ENCODE peak calls at places on chromosomes 16 and 17, in four cellular contexts. D is brain microvascular endothelial cell, F is fibroblast of mammary gland, W is AG04450. N is an unnamed sample.

GRCh38 chr16:56711862-56712261 is 18.1 kb upstream of the NUP93 start:
- DNase-seq in D (no peak), W (no peak), F (no peak), N (no peak)

GRCh38 chr16:89988951-89989350 is 30.3 kb downstream of the DBNDD1 start:
- DNase-seq in D (no peak), W (no peak), F (no peak), N (no peak)

GRCh38 chr17:49676276-49676868 is 1.5 kb downstream of the SPOP start:
- DNase-seq in F (peak), W (no peak), D (peak), N (peak)

GRCh38 chr16:64585367-64585766 is 536.5 kb downstream of the CDH11 start:
- DNase-seq in W (no peak), F (no peak), D (no peak), N (no peak)

GRCh38 chr16:68782198-68783174 is 45.4 kb downstream of the CDH1 start:
- DNase-seq in F (no peak), W (no peak), D (no peak), N (peak)

GRCh38 chr17:4329838-4330237 is 36.6 kb downstream of the UBE2G1 start:
- DNase-seq in D (peak), F (peak), W (peak), N (no peak)

GRCh38 chr17:37067555-37068111 is 118.9 kb downstream of the AATF start:
- DNase-seq in W (peak), D (peak), F (peak), N (no peak)

GRCh38 chr17:28896884-28897768 is at the start of gene FLOT2:
- DNase-seq in F (peak), D (no peak), W (no peak), N (peak)

GRCh38 chr16:14193316-14193871 is 122.3 kb downstream of the MRTFB start:
- DNase-seq in W (no peak), D (no peak), F (no peak), N (peak)

GRCh38 chr17:76869878-76870714 is 1.9 kb downstream of the MGAT5B start:
- DNase-seq in D (no peak), F (no peak), W (no peak), N (no peak)

GRCh38 chr17:48011405-48012150 is 26.0 kb downstream of the COPZ2 start:
- DNase-seq in W (no peak), F (peak), D (peak), N (peak)

GRCh38 chr17:12545877-12546513 is 119.7 kb upstream of the MYOCD start:
- DNase-seq in W (no peak), F (peak), D (peak), N (peak)

GRCh38 chr16:24771132-24771778 is 41.8 kb downstream of the TNRC6A start:
- DNase-seq in W (peak), F (peak), D (peak), N (peak)

GRCh38 chr17:8552582-8553320 is 77.8 kb downstream of the MYH10 start:
- DNase-seq in D (no peak), F (peak), W (no peak), N (no peak)

GRCh38 chr17:62679866-62680377 is 52.5 kb downstream of the MRC2 start:
- DNase-seq in D (no peak), F (no peak), W (no peak), N (no peak)

GRCh38 chr16:89696598-89697128 is 4.8 kb downstream of the SPATA2L start:
- DNase-seq in F (no peak), W (no peak), D (no peak), N (peak)

GRCh38 chr16:1987198-1987597 is 2.6 kb upstream of the SYNGR3 start:
- DNase-seq in D (no peak), W (no peak), F (no peak), N (no peak)

GRCh38 chr17:68509151-68510057 is 2.8 kb upstream of the PRKAR1A start:
- DNase-seq in W (no peak), D (no peak), F (no peak), N (peak)

GRCh38 chr17:79370126-79370525 is 240.7 kb downstream of the RBFOX3 start:
- DNase-seq in W (no peak), D (no peak), F (no peak), N (no peak)

GRCh38 chr17:27381007-27381501 is 75.2 kb upstream of the KSR1 start:
- DNase-seq in F (peak), D (peak), W (no peak), N (peak)

GRCh38 chr17:34634551-34635160 is 55.3 kb downstream of the TMEM132E start:
- DNase-seq in F (no peak), D (no peak), W (no peak), N (no peak)

GRCh38 chr17:29836643-29837042 is 93.4 kb downstream of the SSH2 start:
- DNase-seq in D (no peak), F (peak), W (no peak), N (no peak)

GRCh38 chr17:27946521-27946920 is 53.4 kb upstream of the LYRM9 start:
- DNase-seq in W (no peak), D (no peak), F (no peak), N (no peak)

GRCh38 chr16:30948087-30948955 is 547 bp upstream of the ORAI3 start:
- DNase-seq in D (peak), F (peak), W (peak), N (peak)

GRCh38 chr16:65121870-65122723 is at the start of gene CDH11:
- DNase-seq in W (peak), F (peak), D (peak), N (no peak)

GRCh38 chr17:418421-418751 is 65.8 kb upstream of the RPH3AL start:
- DNase-seq in F (no peak), W (no peak), D (no peak), N (no peak)

GRCh38 chr16:61128545-61129323 is 907.5 kb downstream of the CDH8 start:
- DNase-seq in D (no peak), F (no peak), W (no peak), N (no peak)

GRCh38 chr16:12188674-12189249 is 212.2 kb downstream of the SNX29 start:
- DNase-seq in W (no peak), F (no peak), D (no peak), N (no peak)

GRCh38 chr16:84829168-84829965 is 9.6 kb downstream of the CRISPLD2 start:
- DNase-seq in F (peak), W (peak), D (peak), N (no peak)

GRCh38 chr17:34757611-34758010 is 178.2 kb downstream of the TMEM132E start:
- DNase-seq in F (no peak), D (no peak), W (no peak), N (no peak)

GRCh38 chr17:39251997-39252396 is 26.3 kb upstream of the STAC2 start:
- DNase-seq in D (no peak), F (no peak), W (no peak), N (no peak)

DNA sequence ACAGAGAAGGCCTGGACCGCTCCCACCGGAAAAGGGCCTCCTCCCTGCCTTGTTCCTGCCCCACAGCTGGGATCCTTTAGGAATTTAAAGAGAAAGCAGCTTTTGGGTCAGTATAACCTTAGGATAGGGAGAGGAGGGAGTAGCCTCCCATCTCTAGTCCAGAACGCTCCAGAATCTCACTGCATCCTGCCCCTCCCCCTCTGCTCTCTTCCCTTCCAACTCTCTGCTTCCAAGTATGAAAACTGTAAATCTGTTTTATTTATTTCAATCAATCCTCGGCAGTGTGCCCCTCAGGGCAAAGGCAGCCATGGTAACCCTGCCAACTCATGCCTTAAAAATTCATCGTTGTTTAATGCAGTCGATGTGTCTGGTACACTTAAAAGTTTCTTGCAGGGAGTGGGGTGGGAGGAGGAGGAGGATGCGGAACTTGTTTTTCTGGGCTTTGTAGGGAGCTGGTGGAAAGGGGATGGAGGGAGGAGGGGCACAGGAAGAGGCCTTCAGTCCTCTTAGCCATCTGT is 21.2 kb upstream of the MTSS2 start:
- DNase-seq in F (peak), W (peak), D (peak), N (no peak)
- H3K4me3 ChIP-seq in F (no peak), W (no peak), D (no peak), N (no peak)

GRCh38 chr17:57002904-57003303 is 25.0 kb downstream of the SCPEP1 start:
- DNase-seq in F (no peak), W (no peak), D (no peak), N (no peak)

GRCh38 chr17:57008958-57009357 is 31.0 kb downstream of the SCPEP1 start:
- DNase-seq in W (no peak), F (no peak), D (no peak), N (no peak)

GRCh38 chr17:57001541-57001940 is 23.6 kb downstream of the SCPEP1 start:
- DNase-seq in F (no peak), D (no peak), W (no peak), N (no peak)

GRCh38 chr17:57006040-57006439 is 28.1 kb downstream of the SCPEP1 start:
- DNase-seq in D (no peak), W (no peak), F (no peak), N (no peak)

GRCh38 chr17:57004944-57005579 is 27.1 kb downstream of the SCPEP1 start:
- DNase-seq in D (no peak), W (no peak), F (no peak), N (peak)
- TF ChIP-seq CTCF in D (peak), W (no peak), F (no peak), N (peak)

GRCh38 chr17:81160306-81160705 is 5.0 kb upstream of the PVALEF start:
- DNase-seq in W (no peak), F (no peak), D (no peak), N (no peak)
- H3K4me3 ChIP-seq in W (no peak), F (no peak), D (no peak), N (no peak)

DNA sequence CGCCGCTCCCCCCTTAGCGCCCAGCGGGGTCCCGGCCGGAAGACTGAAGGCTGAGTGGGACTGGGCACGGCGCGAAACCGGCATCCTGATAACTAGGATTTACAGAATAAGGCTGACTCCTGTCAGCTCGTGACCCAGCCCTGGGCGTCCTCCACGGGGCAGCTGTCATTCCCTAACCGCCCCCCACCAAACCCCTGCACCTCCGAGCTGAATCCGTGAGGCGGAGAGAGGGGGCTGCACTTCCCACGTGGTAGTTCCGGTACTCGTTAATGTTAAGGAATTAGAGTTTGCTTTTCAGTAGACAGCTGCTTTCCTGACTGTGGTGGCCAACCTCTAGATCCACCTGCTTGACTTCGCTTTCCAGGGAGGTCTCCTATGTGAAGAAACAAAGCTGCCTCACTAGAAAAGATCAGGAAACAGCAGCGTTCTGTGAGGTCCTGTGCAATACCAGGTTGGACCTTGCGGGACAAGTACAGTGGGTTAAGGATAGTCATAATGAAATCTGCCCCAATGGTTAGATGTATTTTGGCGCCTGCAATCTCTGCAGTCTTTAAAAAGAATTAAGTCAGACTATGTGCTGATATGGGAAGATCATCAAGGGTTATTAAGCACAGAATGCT is 1.0 kb upstream of the WBP2 start:
- DNase-seq in F (no peak), D (no peak), W (no peak), N (peak)
- TF ChIP-seq CTCF in F (no peak), D (peak), W (peak), N (no peak)

DNA sequence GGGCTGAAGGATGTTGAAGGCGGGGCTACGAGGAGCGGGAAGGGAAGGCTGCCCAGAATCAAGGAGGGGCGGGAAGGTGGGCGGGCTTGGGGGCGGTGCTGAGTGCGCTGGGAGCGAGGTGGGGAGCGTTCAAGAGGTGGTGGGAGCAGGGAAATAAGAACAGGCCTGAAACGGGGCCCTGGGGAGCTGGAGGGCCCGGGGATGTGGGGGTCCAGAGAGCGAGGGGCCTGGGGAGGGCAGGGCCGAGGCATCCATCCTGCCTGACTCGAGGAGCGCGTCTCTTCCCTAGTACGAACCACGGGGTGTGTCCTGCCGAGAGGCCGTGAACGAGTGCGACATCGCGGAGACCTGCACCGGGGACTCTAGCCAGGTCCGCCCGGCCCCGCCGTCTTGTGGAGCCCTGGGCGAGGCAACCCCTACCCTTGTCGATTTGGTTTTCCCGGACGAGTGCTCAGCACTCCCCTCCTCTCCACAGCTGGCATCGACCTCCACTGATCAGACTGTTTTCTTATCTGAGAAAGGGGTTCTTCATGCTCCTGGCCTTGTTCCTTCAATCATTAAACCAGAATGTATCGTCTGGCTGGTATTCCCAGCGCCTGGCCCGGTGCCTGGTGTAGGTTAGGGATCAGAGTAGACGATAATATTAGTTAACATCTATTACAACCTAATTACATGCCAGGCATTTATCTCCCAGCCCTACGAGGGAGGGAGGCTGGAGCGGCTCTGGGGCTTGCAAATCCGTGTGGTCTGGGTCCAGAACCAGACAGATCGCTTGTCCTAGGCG is 17.2 kb downstream of the ADAM11 start:
- DNase-seq in W (no peak), D (no peak), F (no peak), N (no peak)
- H3K4me3 ChIP-seq in W (peak), D (peak), F (peak), N (peak)